ENCODE peak calls at places on chromosomes 5 and 9, in nine cellular contexts. One of them, this sample, is unnamed.

GRCh38 chr5:99771296-99771695 is 763.9 kb upstream of the FAM174A start:
- DNase-seq in IMR-90: no peak
- DNase-seq in pancreas: no peak
- DNase-seq in adrenal gland: no peak
- DNase-seq in stomach: no peak
- DNase-seq in upper lobe of right lung: no peak
- DNase-seq in MM.1S: no peak
- DNase-seq in CD8-positive, alpha-beta T cell: no peak
- DNase-seq in heart right ventricle: no peak
- DNase-seq in this sample: no peak

GRCh38 chr9:86667307-86667706 is 280.0 kb downstream of the GAS1 start:
- DNase-seq in IMR-90: peak
- DNase-seq in pancreas: no peak
- DNase-seq in adrenal gland: no peak
- DNase-seq in stomach: no peak
- DNase-seq in upper lobe of right lung: no peak
- DNase-seq in MM.1S: no peak
- DNase-seq in CD8-positive, alpha-beta T cell: no peak
- DNase-seq in heart right ventricle: no peak
- DNase-seq in this sample: no peak

GRCh38 chr9:6121707-6122106 is 93.9 kb upstream of the IL33 start:
- DNase-seq in IMR-90: no peak
- DNase-seq in pancreas: no peak
- DNase-seq in adrenal gland: no peak
- DNase-seq in stomach: no peak
- DNase-seq in upper lobe of right lung: no peak
- DNase-seq in MM.1S: no peak
- DNase-seq in CD8-positive, alpha-beta T cell: no peak
- DNase-seq in heart right ventricle: no peak
- DNase-seq in this sample: no peak

GRCh38 chr5:65612298-65612907 is 11.7 kb downstream of the TRIM23 start:
- DNase-seq in IMR-90: no peak
- DNase-seq in pancreas: no peak
- DNase-seq in adrenal gland: no peak
- DNase-seq in stomach: no peak
- DNase-seq in upper lobe of right lung: no peak
- DNase-seq in MM.1S: no peak
- DNase-seq in CD8-positive, alpha-beta T cell: no peak
- DNase-seq in heart right ventricle: no peak
- DNase-seq in this sample: no peak

GRCh38 chr9:79809931-79810330 is 238.2 kb downstream of the TLE4 start:
- DNase-seq in IMR-90: peak
- DNase-seq in pancreas: no peak
- DNase-seq in adrenal gland: no peak
- DNase-seq in stomach: no peak
- DNase-seq in upper lobe of right lung: no peak
- DNase-seq in MM.1S: peak
- DNase-seq in CD8-positive, alpha-beta T cell: no peak
- DNase-seq in heart right ventricle: no peak
- DNase-seq in this sample: no peak

GRCh38 chr5:74257645-74258328 is 382.7 kb downstream of the ENC1 start:
- DNase-seq in IMR-90: peak
- DNase-seq in pancreas: peak
- DNase-seq in adrenal gland: peak
- DNase-seq in stomach: peak
- DNase-seq in upper lobe of right lung: no peak
- DNase-seq in MM.1S: peak
- DNase-seq in CD8-positive, alpha-beta T cell: no peak
- DNase-seq in heart right ventricle: peak
- DNase-seq in this sample: no peak

GRCh38 chr5:1207555-1207954 is 6.2 kb downstream of the SLC6A19 start:
- DNase-seq in IMR-90: no peak
- DNase-seq in pancreas: no peak
- DNase-seq in adrenal gland: no peak
- DNase-seq in stomach: no peak
- DNase-seq in upper lobe of right lung: no peak
- DNase-seq in MM.1S: no peak
- DNase-seq in CD8-positive, alpha-beta T cell: no peak
- DNase-seq in heart right ventricle: no peak
- DNase-seq in this sample: no peak

GRCh38 chr5:42157215-42157614 is 232.1 kb downstream of the FBXO4 start:
- DNase-seq in IMR-90: no peak
- DNase-seq in pancreas: no peak
- DNase-seq in adrenal gland: no peak
- DNase-seq in stomach: no peak
- DNase-seq in upper lobe of right lung: no peak
- DNase-seq in MM.1S: no peak
- DNase-seq in CD8-positive, alpha-beta T cell: no peak
- DNase-seq in heart right ventricle: no peak
- DNase-seq in this sample: no peak

GRCh38 chr9:105330201-105330600 is 85.8 kb downstream of the SLC44A1 start:
- DNase-seq in IMR-90: peak
- DNase-seq in pancreas: no peak
- DNase-seq in adrenal gland: no peak
- DNase-seq in stomach: no peak
- DNase-seq in upper lobe of right lung: no peak
- DNase-seq in MM.1S: no peak
- DNase-seq in CD8-positive, alpha-beta T cell: no peak
- DNase-seq in heart right ventricle: no peak
- DNase-seq in this sample: no peak

DNA sequence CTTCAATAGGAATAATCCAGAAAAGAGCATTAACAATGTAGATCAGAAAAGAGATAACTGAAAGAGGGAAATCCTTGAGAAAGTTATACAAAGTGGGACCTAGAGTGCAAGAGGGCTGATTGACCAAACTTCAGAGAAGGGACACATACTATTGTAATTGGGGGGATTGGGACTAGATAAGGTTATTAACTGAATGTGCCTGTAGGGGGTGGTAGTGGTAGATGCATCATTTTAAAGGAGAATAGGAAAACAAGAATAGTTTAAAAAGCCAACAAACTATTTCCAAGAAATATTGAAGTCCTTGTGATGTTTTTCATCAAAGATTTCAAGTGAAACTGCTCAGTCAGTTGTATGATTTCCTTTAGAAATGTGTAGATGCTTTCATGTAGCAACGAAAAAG is 468.5 kb downstream of the TAF11L14 start:
- DNase-seq in IMR-90: no peak
- DNase-seq in pancreas: no peak
- DNase-seq in adrenal gland: no peak
- DNase-seq in stomach: no peak
- DNase-seq in upper lobe of right lung: no peak
- DNase-seq in MM.1S: no peak
- DNase-seq in CD8-positive, alpha-beta T cell: no peak
- DNase-seq in heart right ventricle: no peak
- DNase-seq in this sample: no peak
- TF ChIP-seq CTCF in IMR-90: no peak
- TF ChIP-seq CTCF in pancreas: no peak
- TF ChIP-seq CTCF in adrenal gland: no peak
- TF ChIP-seq CTCF in stomach: no peak
- TF ChIP-seq CTCF in upper lobe of right lung: no peak
- TF ChIP-seq CTCF in MM.1S: no peak
- TF ChIP-seq CTCF in CD8-positive, alpha-beta T cell: no peak
- TF ChIP-seq CTCF in heart right ventricle: no peak
- TF ChIP-seq CTCF in this sample: no peak

GRCh38 chr5:28165116-28165515 is 1126.7 kb upstream of the CDH9 start:
- DNase-seq in IMR-90: no peak
- DNase-seq in pancreas: no peak
- DNase-seq in adrenal gland: no peak
- DNase-seq in stomach: no peak
- DNase-seq in upper lobe of right lung: no peak
- DNase-seq in MM.1S: no peak
- DNase-seq in CD8-positive, alpha-beta T cell: no peak
- DNase-seq in heart right ventricle: no peak
- DNase-seq in this sample: no peak
- H3K4me3 ChIP-seq in IMR-90: no peak
- H3K4me3 ChIP-seq in pancreas: no peak
- H3K4me3 ChIP-seq in adrenal gland: no peak
- H3K4me3 ChIP-seq in stomach: no peak
- H3K4me3 ChIP-seq in upper lobe of right lung: no peak
- H3K4me3 ChIP-seq in MM.1S: no peak
- H3K4me3 ChIP-seq in CD8-positive, alpha-beta T cell: no peak
- H3K4me3 ChIP-seq in heart right ventricle: no peak
- H3K4me3 ChIP-seq in this sample: no peak

GRCh38 chr9:110890416-110890815 is 147.9 kb downstream of the LPAR1 start:
- DNase-seq in IMR-90: no peak
- DNase-seq in pancreas: no peak
- DNase-seq in adrenal gland: no peak
- DNase-seq in stomach: no peak
- DNase-seq in upper lobe of right lung: no peak
- DNase-seq in MM.1S: no peak
- DNase-seq in CD8-positive, alpha-beta T cell: no peak
- DNase-seq in heart right ventricle: no peak
- DNase-seq in this sample: no peak
- H3K27ac ChIP-seq in IMR-90: peak
- H3K27ac ChIP-seq in pancreas: no peak
- H3K27ac ChIP-seq in adrenal gland: no peak
- H3K27ac ChIP-seq in stomach: no peak
- H3K27ac ChIP-seq in upper lobe of right lung: no peak
- H3K27ac ChIP-seq in MM.1S: no peak
- H3K27ac ChIP-seq in CD8-positive, alpha-beta T cell: no peak
- H3K27ac ChIP-seq in heart right ventricle: no peak
- H3K27ac ChIP-seq in this sample: no peak

GRCh38 chr9:77176106-77176505 is 1.2 kb upstream of the VPS13A start:
- DNase-seq in IMR-90: no peak
- DNase-seq in pancreas: no peak
- DNase-seq in adrenal gland: no peak
- DNase-seq in stomach: no peak
- DNase-seq in upper lobe of right lung: no peak
- DNase-seq in MM.1S: no peak
- DNase-seq in CD8-positive, alpha-beta T cell: no peak
- DNase-seq in heart right ventricle: no peak
- DNase-seq in this sample: no peak

GRCh38 chr9:77176686-77177142 is 620 bp upstream of the VPS13A start:
- DNase-seq in IMR-90: no peak
- DNase-seq in pancreas: no peak
- DNase-seq in adrenal gland: no peak
- DNase-seq in stomach: no peak
- DNase-seq in upper lobe of right lung: no peak
- DNase-seq in MM.1S: no peak
- DNase-seq in CD8-positive, alpha-beta T cell: no peak
- DNase-seq in heart right ventricle: no peak
- DNase-seq in this sample: no peak

GRCh38 chr9:77175152-77175551 is 2.2 kb upstream of the VPS13A start:
- DNase-seq in IMR-90: no peak
- DNase-seq in pancreas: no peak
- DNase-seq in adrenal gland: no peak
- DNase-seq in stomach: no peak
- DNase-seq in upper lobe of right lung: no peak
- DNase-seq in MM.1S: no peak
- DNase-seq in CD8-positive, alpha-beta T cell: no peak
- DNase-seq in heart right ventricle: no peak
- DNase-seq in this sample: no peak

GRCh38 chr9:77177894-77178794 is 810 bp downstream of the VPS13A start:
- DNase-seq in IMR-90: peak
- DNase-seq in pancreas: peak
- DNase-seq in adrenal gland: peak
- DNase-seq in stomach: peak
- DNase-seq in upper lobe of right lung: peak
- DNase-seq in MM.1S: peak
- DNase-seq in CD8-positive, alpha-beta T cell: peak
- DNase-seq in heart right ventricle: peak
- DNase-seq in this sample: no peak

DNA sequence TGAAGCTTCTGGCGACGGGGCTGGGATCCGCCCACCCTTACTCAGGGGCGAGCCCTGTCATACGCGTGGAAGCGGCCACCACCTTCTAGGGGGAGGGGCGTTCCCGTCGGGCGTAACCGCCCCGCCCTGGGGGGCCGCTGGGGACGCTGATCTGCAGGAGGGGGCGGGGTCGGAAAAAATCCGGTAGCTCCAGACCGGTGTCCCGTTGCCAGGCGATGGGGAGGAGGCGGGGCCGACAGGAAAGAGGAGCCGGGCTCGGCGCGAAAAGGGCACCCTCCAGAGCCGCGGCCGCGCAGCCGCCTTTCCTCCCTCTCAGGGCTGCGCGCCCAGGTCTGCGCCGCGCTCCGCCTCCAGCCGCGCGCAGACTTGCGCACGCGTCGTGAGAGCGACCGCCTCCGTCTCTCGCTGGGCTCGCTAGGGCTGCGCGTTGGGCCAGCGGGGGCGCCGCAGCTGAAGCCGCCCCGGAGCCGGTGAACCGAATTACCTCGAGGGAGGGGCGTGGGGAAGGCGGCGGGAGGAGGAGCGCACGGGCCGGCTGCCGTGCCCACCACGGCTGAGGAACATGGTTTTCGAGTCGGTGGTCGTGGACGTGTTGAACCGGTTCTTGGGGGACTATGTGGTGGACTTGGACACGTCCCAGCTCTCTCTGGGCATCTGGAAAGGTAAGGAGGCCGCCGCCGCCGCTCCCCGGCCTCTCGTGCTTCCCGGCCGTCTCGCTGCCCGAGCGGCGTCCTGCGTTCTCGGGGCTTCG is at the start of gene VPS13A:
- DNase-seq in IMR-90: peak
- DNase-seq in pancreas: peak
- DNase-seq in adrenal gland: peak
- DNase-seq in stomach: peak
- DNase-seq in upper lobe of right lung: peak
- DNase-seq in MM.1S: peak
- DNase-seq in CD8-positive, alpha-beta T cell: peak
- DNase-seq in heart right ventricle: peak
- DNase-seq in this sample: peak
- TF ChIP-seq CTCF in IMR-90: peak
- TF ChIP-seq CTCF in pancreas: no peak
- TF ChIP-seq CTCF in adrenal gland: no peak
- TF ChIP-seq CTCF in stomach: no peak
- TF ChIP-seq CTCF in upper lobe of right lung: peak
- TF ChIP-seq CTCF in MM.1S: peak
- TF ChIP-seq CTCF in CD8-positive, alpha-beta T cell: no peak
- TF ChIP-seq CTCF in heart right ventricle: no peak
- TF ChIP-seq CTCF in this sample: peak

GRCh38 chr9:20659474-20659962 is 24.5 kb upstream of the FOCAD start:
- DNase-seq in IMR-90: no peak
- DNase-seq in pancreas: no peak
- DNase-seq in adrenal gland: no peak
- DNase-seq in stomach: no peak
- DNase-seq in upper lobe of right lung: no peak
- DNase-seq in MM.1S: no peak
- DNase-seq in CD8-positive, alpha-beta T cell: no peak
- DNase-seq in heart right ventricle: no peak
- DNase-seq in this sample: no peak

GRCh38 chr9:20664501-20664900 is 19.6 kb upstream of the FOCAD start:
- DNase-seq in IMR-90: no peak
- DNase-seq in pancreas: no peak
- DNase-seq in adrenal gland: no peak
- DNase-seq in stomach: no peak
- DNase-seq in upper lobe of right lung: no peak
- DNase-seq in MM.1S: no peak
- DNase-seq in CD8-positive, alpha-beta T cell: no peak
- DNase-seq in heart right ventricle: no peak
- DNase-seq in this sample: no peak

GRCh38 chr9:20663133-20663532 is 20.9 kb upstream of the FOCAD start:
- DNase-seq in IMR-90: no peak
- DNase-seq in pancreas: no peak
- DNase-seq in adrenal gland: no peak
- DNase-seq in stomach: no peak
- DNase-seq in upper lobe of right lung: no peak
- DNase-seq in MM.1S: no peak
- DNase-seq in CD8-positive, alpha-beta T cell: no peak
- DNase-seq in heart right ventricle: no peak
- DNase-seq in this sample: no peak

GRCh38 chr9:20662156-20662555 is 21.9 kb upstream of the FOCAD start:
- DNase-seq in IMR-90: no peak
- DNase-seq in pancreas: no peak
- DNase-seq in adrenal gland: no peak
- DNase-seq in stomach: no peak
- DNase-seq in upper lobe of right lung: no peak
- DNase-seq in MM.1S: no peak
- DNase-seq in CD8-positive, alpha-beta T cell: no peak
- DNase-seq in heart right ventricle: no peak
- DNase-seq in this sample: no peak

GRCh38 chr9:20658677-20659473 is 25.2 kb upstream of the FOCAD start:
- DNase-seq in IMR-90: no peak
- DNase-seq in pancreas: no peak
- DNase-seq in adrenal gland: no peak
- DNase-seq in stomach: no peak
- DNase-seq in upper lobe of right lung: no peak
- DNase-seq in MM.1S: no peak
- DNase-seq in CD8-positive, alpha-beta T cell: no peak
- DNase-seq in heart right ventricle: no peak
- DNase-seq in this sample: no peak
- H3K4me3 ChIP-seq in IMR-90: peak
- H3K4me3 ChIP-seq in pancreas: peak
- H3K4me3 ChIP-seq in adrenal gland: no peak
- H3K4me3 ChIP-seq in stomach: peak
- H3K4me3 ChIP-seq in upper lobe of right lung: peak
- H3K4me3 ChIP-seq in MM.1S: peak
- H3K4me3 ChIP-seq in CD8-positive, alpha-beta T cell: peak
- H3K4me3 ChIP-seq in heart right ventricle: peak
- H3K4me3 ChIP-seq in this sample: peak